ENCODE peak calls at places on chromosomes 7 and 10, in seven cellular contexts. Z, B, P, N, U, T and K are unnamed samples.

GRCh38 chr7:124765401-124766352 is at the start of gene GPR37:
- DNase-seq in U (peak; percentile 79), Z (peak; percentile 93), B (peak; percentile 41), P (no peak), N (peak; percentile 58), T (peak; percentile 48), K (peak; percentile 35)

GRCh38 chr7:43302211-43302711 is 189.8 kb downstream of the HECW1 start:
- DNase-seq in P (no peak), B (peak; percentile 99), N (peak; percentile 86), U (no peak), T (no peak), Z (peak; percentile 10), K (no peak)

GRCh38 chr7:148772297-148773089 is 73.8 kb downstream of the CUL1 start:
- DNase-seq in U (no peak), N (peak; percentile 94), P (no peak), T (no peak), B (peak; percentile 78), Z (peak; percentile 84), K (no peak)

GRCh38 chr7:157437519-157438061 is 100.8 kb downstream of the DNAJB6 start:
- DNase-seq in Z (no peak), T (no peak), N (no peak), P (no peak), B (no peak), U (no peak), K (no peak)

GRCh38 chr7:158006841-158007696 is 580.6 kb downstream of the PTPRN2 start:
- DNase-seq in T (no peak), U (no peak), P (no peak), B (no peak), Z (no peak), N (no peak), K (no peak)

GRCh38 chr7:121953601-121954000 is 80.6 kb downstream of the PTPRZ1 start:
- DNase-seq in U (no peak), T (no peak), N (no peak), B (no peak), P (no peak), Z (no peak), K (no peak)

GRCh38 chr7:64618785-64619456 is 47.0 kb upstream of the ZNF107 start:
- DNase-seq in N (peak; percentile 38), U (peak; percentile 16), T (no peak), P (no peak), B (peak; percentile 72), Z (peak; percentile 19), K (no peak)

GRCh38 chr10:33803248-33803647 is 468.8 kb upstream of the NRP1 start:
- DNase-seq in U (no peak), P (no peak), B (no peak), Z (no peak), T (no peak), N (peak; percentile 86), K (no peak)

GRCh38 chr7:103704701-103705100 is 258.7 kb upstream of the SLC26A5 start:
- DNase-seq in Z (no peak), N (no peak), B (peak; percentile 26), U (no peak), T (no peak), P (no peak), K (no peak)

GRCh38 chr10:95644935-95645334 is 11.6 kb downstream of the ALDH18A1 start:
- DNase-seq in T (no peak), U (no peak), B (no peak), N (no peak), P (no peak), Z (no peak), K (no peak)

GRCh38 chr7:154680894-154681659 is 321.8 kb downstream of the PAXIP1 start:
- DNase-seq in N (no peak), T (no peak), U (no peak), B (no peak), Z (no peak), P (no peak), K (no peak)

GRCh38 chr10:28442375-28442774 is 90.5 kb upstream of the WAC start:
- DNase-seq in T (no peak), U (no peak), B (no peak), P (no peak), N (no peak), Z (no peak), K (no peak)

GRCh38 chr7:51133992-51134391 is 182.6 kb downstream of the COBL start:
- DNase-seq in U (no peak), P (no peak), Z (no peak), T (no peak), N (no peak), B (no peak), K (no peak)

GRCh38 chr7:148982596-148983219 is 45.6 kb downstream of the PDIA4 start:
- DNase-seq in T (no peak), U (no peak), Z (peak; percentile 21), N (peak; percentile 36), B (peak; percentile 46), P (no peak), K (no peak)

GRCh38 chr7:1027285-1028043 is 16.9 kb upstream of the GPR146 start:
- DNase-seq in B (peak; percentile 39), N (peak; percentile 51), T (no peak), Z (peak; percentile 18), P (no peak), U (no peak), K (no peak)

GRCh38 chr7:519974-520458 is 370 bp upstream of the PDGFA start:
- DNase-seq in B (peak; percentile 93), U (no peak), T (peak; percentile 63), P (no peak), Z (peak; percentile 64), N (peak; percentile 70), K (no peak)

GRCh38 chr7:135389971-135390370 is 119.9 kb downstream of the CNOT4 start:
- DNase-seq in U (no peak), N (no peak), B (no peak), P (no peak), Z (no peak), T (no peak), K (no peak)

GRCh38 chr7:140310337-140311002 is 87.9 kb downstream of the SLC37A3 start:
- DNase-seq in N (no peak), T (no peak), U (no peak), P (no peak), B (no peak), Z (no peak), K (no peak)